ENCODE peak calls at places on chromosome 1, in five cellular contexts. G, H, U, T and J are unnamed samples.

GRCh38 chr1:32963746-32964460 is 706 bp downstream of the RNF19B start:
- DNase-seq in U (peak), H (no peak), G (peak), T (peak), J (peak)

GRCh38 chr1:69738458-69738857 is 170.7 kb downstream of the LRRC7 start:
- DNase-seq in H (no peak), T (no peak), G (no peak), U (no peak), J (no peak)

GRCh38 chr1:15116966-15117365 is 36.6 kb upstream of the TMEM51 start:
- DNase-seq in T (no peak), H (no peak), U (no peak), G (no peak), J (no peak)

GRCh38 chr1:66380452-66381212 is 153.3 kb upstream of the SGIP1 start:
- DNase-seq in H (no peak), G (no peak), T (peak), U (no peak), J (no peak)

GRCh38 chr1:243903023-243903422 is 53.0 kb upstream of the AKT3 start:
- DNase-seq in U (no peak), G (no peak), H (no peak), T (no peak), J (no peak)

GRCh38 chr1:167210966-167211674 is 9.6 kb upstream of the POU2F1 start:
- DNase-seq in U (no peak), H (no peak), G (no peak), T (no peak), J (no peak)

GRCh38 chr1:237814319-237814924 is 76.3 kb downstream of the ZP4 start:
- DNase-seq in G (no peak), T (no peak), H (no peak), U (peak), J (no peak)

GRCh38 chr1:207088161-207088560 is 499 bp upstream of the C4BPB start:
- DNase-seq in T (no peak), H (no peak), U (no peak), G (no peak), J (no peak)

GRCh38 chr1:44390277-44390676 is 14.8 kb upstream of the RNF220 start:
- DNase-seq in U (no peak), G (no peak), T (no peak), H (no peak), J (no peak)

GRCh38 chr1:23475134-23475628 is 8.8 kb downstream of the ASAP3 start:
- DNase-seq in T (no peak), H (peak), G (no peak), U (no peak), J (no peak)

GRCh38 chr1:248901578-248901977 is 4.5 kb upstream of the PGBD2 start:
- DNase-seq in T (no peak), H (no peak), U (no peak), G (no peak), J (no peak)

GRCh38 chr1:36962991-36963390 is 71.3 kb downstream of the GRIK3 start:
- DNase-seq in H (no peak), U (no peak), T (no peak), G (no peak), J (no peak)

GRCh38 chr1:107512836-107513235 is 372.0 kb downstream of the NTNG1 start:
- DNase-seq in G (no peak), T (no peak), H (no peak), U (no peak), J (no peak)

GRCh38 chr1:183870351-183871077 is 65.6 kb downstream of the RGL1 start:
- DNase-seq in U (no peak), G (no peak), T (no peak), H (peak), J (peak)

GRCh38 chr1:221093903-221094865 is 214.9 kb downstream of the HLX start:
- DNase-seq in H (no peak), G (no peak), T (no peak), U (no peak), J (no peak)

GRCh38 chr1:20194770-20195463 is 8.6 kb upstream of the PLA2G2C start:
- DNase-seq in G (peak), H (peak), T (peak), U (peak), J (peak)

GRCh38 chr1:11187936-11188335 is 1.2 kb upstream of the ANGPTL7 start:
- DNase-seq in U (no peak), T (no peak), H (no peak), G (no peak), J (no peak)

GRCh38 chr1:107851418-107851817 is 113.6 kb downstream of the VAV3 start:
- DNase-seq in U (no peak), G (no peak), H (no peak), T (no peak), J (no peak)

GRCh38 chr1:92940541-92940940 is 20.7 kb downstream of the DIPK1A start:
- DNase-seq in G (no peak), U (no peak), H (no peak), T (no peak), J (no peak)

GRCh38 chr1:158951956-158952355 is 20.6 kb downstream of the PYHIN1 start:
- DNase-seq in U (peak), T (no peak), G (no peak), H (no peak), J (no peak)

GRCh38 chr1:92762355-92762754 is 22.6 kb downstream of the EVI5 start:
- DNase-seq in G (no peak), U (no peak), H (no peak), T (no peak), J (no peak)

GRCh38 chr1:116377564-116378529 is 4.8 kb downstream of the ATP1A1 start:
- DNase-seq in G (no peak), H (peak), U (no peak), T (no peak), J (no peak)

GRCh38 chr1:154557248-154557938 is 1.1 kb downstream of the UBE2Q1 start:
- DNase-seq in G (no peak), U (no peak), H (no peak), T (no peak), J (no peak)

GRCh38 chr1:32924881-32925344 is 23.7 kb upstream of the TMEM54 start:
- DNase-seq in G (no peak), H (no peak), T (peak), U (no peak), J (no peak)

GRCh38 chr1:247335871-247336270 is 4.2 kb upstream of the ZNF496 start:
- DNase-seq in U (peak), H (no peak), G (no peak), T (no peak), J (no peak)